ENCODE peak calls at places on chromosomes 13 and 19, in nine cellular contexts. One of them, this sample, is unnamed.

GRCh38 chr13:98994896-98995295 is 17.0 kb upstream of the DOCK9 start:
- DNase-seq in amygdala: no peak
- DNase-seq in nephron progenitor cell: no peak
- DNase-seq in kidney glomerular epithelial cell: no peak
- DNase-seq in spleen: no peak
- DNase-seq in Kasumi-1: no peak
- DNase-seq in NCI-H524: no peak
- DNase-seq in GM20000: no peak
- DNase-seq in PC-9: no peak
- DNase-seq in this sample: no peak

GRCh38 chr13:66424417-66424816 is 805.7 kb downstream of the PCDH9 start:
- DNase-seq in amygdala: no peak
- DNase-seq in nephron progenitor cell: no peak
- DNase-seq in kidney glomerular epithelial cell: peak
- DNase-seq in spleen: no peak
- DNase-seq in Kasumi-1: no peak
- DNase-seq in NCI-H524: no peak
- DNase-seq in GM20000: no peak
- DNase-seq in PC-9: no peak
- DNase-seq in this sample: no peak

GRCh38 chr13:28048768-28049167 is 51.6 kb downstream of the FLT3 start:
- DNase-seq in amygdala: no peak
- DNase-seq in nephron progenitor cell: no peak
- DNase-seq in kidney glomerular epithelial cell: no peak
- DNase-seq in spleen: no peak
- DNase-seq in Kasumi-1: no peak
- DNase-seq in NCI-H524: no peak
- DNase-seq in GM20000: no peak
- DNase-seq in PC-9: no peak
- DNase-seq in this sample: no peak

GRCh38 chr19:21680679-21681078 is 86.7 kb downstream of the ZNF100 start:
- DNase-seq in amygdala: no peak
- DNase-seq in nephron progenitor cell: no peak
- DNase-seq in kidney glomerular epithelial cell: no peak
- DNase-seq in spleen: no peak
- DNase-seq in Kasumi-1: peak
- DNase-seq in NCI-H524: no peak
- DNase-seq in GM20000: no peak
- DNase-seq in PC-9: no peak
- DNase-seq in this sample: no peak

GRCh38 chr19:32367063-32367462 is 21.7 kb downstream of the ZNF507 start:
- DNase-seq in amygdala: no peak
- DNase-seq in nephron progenitor cell: no peak
- DNase-seq in kidney glomerular epithelial cell: no peak
- DNase-seq in spleen: no peak
- DNase-seq in Kasumi-1: no peak
- DNase-seq in NCI-H524: no peak
- DNase-seq in GM20000: no peak
- DNase-seq in PC-9: no peak
- DNase-seq in this sample: no peak

GRCh38 chr13:41916173-41916954 is 44.5 kb downstream of the VWA8 start:
- DNase-seq in amygdala: no peak
- DNase-seq in nephron progenitor cell: no peak
- DNase-seq in kidney glomerular epithelial cell: peak
- DNase-seq in spleen: no peak
- DNase-seq in Kasumi-1: peak
- DNase-seq in NCI-H524: no peak
- DNase-seq in GM20000: peak
- DNase-seq in PC-9: no peak
- DNase-seq in this sample: no peak

GRCh38 chr13:73851104-73851503 is 283.1 kb downstream of the KLF12 start:
- DNase-seq in amygdala: no peak
- DNase-seq in nephron progenitor cell: no peak
- DNase-seq in kidney glomerular epithelial cell: no peak
- DNase-seq in spleen: no peak
- DNase-seq in Kasumi-1: no peak
- DNase-seq in NCI-H524: no peak
- DNase-seq in GM20000: no peak
- DNase-seq in PC-9: no peak
- DNase-seq in this sample: no peak

GRCh38 chr13:75581874-75582640 is 32.5 kb downstream of the UCHL3 start:
- DNase-seq in amygdala: no peak
- DNase-seq in nephron progenitor cell: no peak
- DNase-seq in kidney glomerular epithelial cell: no peak
- DNase-seq in spleen: no peak
- DNase-seq in Kasumi-1: no peak
- DNase-seq in NCI-H524: no peak
- DNase-seq in GM20000: no peak
- DNase-seq in PC-9: no peak
- DNase-seq in this sample: no peak

GRCh38 chr13:48221301-48222190 is 11.5 kb upstream of the ITM2B start:
- DNase-seq in amygdala: no peak
- DNase-seq in nephron progenitor cell: no peak
- DNase-seq in kidney glomerular epithelial cell: peak
- DNase-seq in spleen: no peak
- DNase-seq in Kasumi-1: no peak
- DNase-seq in NCI-H524: no peak
- DNase-seq in GM20000: no peak
- DNase-seq in PC-9: no peak
- DNase-seq in this sample: no peak

GRCh38 chr19:44882063-44882462 is 9.0 kb upstream of the TOMM40 start:
- DNase-seq in amygdala: no peak
- DNase-seq in nephron progenitor cell: no peak
- DNase-seq in kidney glomerular epithelial cell: no peak
- DNase-seq in spleen: no peak
- DNase-seq in Kasumi-1: no peak
- DNase-seq in NCI-H524: no peak
- DNase-seq in GM20000: no peak
- DNase-seq in PC-9: no peak
- DNase-seq in this sample: no peak

GRCh38 chr19:38004505-38005223 is 97.7 kb downstream of the SIPA1L3 start:
- DNase-seq in amygdala: peak
- DNase-seq in nephron progenitor cell: peak
- DNase-seq in kidney glomerular epithelial cell: peak
- DNase-seq in spleen: no peak
- DNase-seq in Kasumi-1: peak
- DNase-seq in NCI-H524: peak
- DNase-seq in GM20000: peak
- DNase-seq in PC-9: peak
- DNase-seq in this sample: peak

GRCh38 chr13:53250272-53250875 is 221.8 kb downstream of the OLFM4 start:
- DNase-seq in amygdala: no peak
- DNase-seq in nephron progenitor cell: peak
- DNase-seq in kidney glomerular epithelial cell: peak
- DNase-seq in spleen: no peak
- DNase-seq in Kasumi-1: peak
- DNase-seq in NCI-H524: peak
- DNase-seq in GM20000: peak
- DNase-seq in PC-9: peak
- DNase-seq in this sample: no peak

GRCh38 chr13:19606737-19607136 is 26.7 kb upstream of the MPHOSPH8 start:
- DNase-seq in amygdala: no peak
- DNase-seq in nephron progenitor cell: no peak
- DNase-seq in kidney glomerular epithelial cell: no peak
- DNase-seq in spleen: no peak
- DNase-seq in Kasumi-1: no peak
- DNase-seq in NCI-H524: no peak
- DNase-seq in GM20000: no peak
- DNase-seq in PC-9: no peak
- DNase-seq in this sample: no peak

GRCh38 chr13:107864543-107865460 is 350.5 kb downstream of the LIG4 start:
- DNase-seq in amygdala: no peak
- DNase-seq in nephron progenitor cell: peak
- DNase-seq in kidney glomerular epithelial cell: peak
- DNase-seq in spleen: no peak
- DNase-seq in Kasumi-1: peak
- DNase-seq in NCI-H524: no peak
- DNase-seq in GM20000: peak
- DNase-seq in PC-9: no peak
- DNase-seq in this sample: no peak

GRCh38 chr19:39398297-39398864 is 7.2 kb downstream of the MED29 start:
- DNase-seq in amygdala: no peak
- DNase-seq in nephron progenitor cell: no peak
- DNase-seq in kidney glomerular epithelial cell: no peak
- DNase-seq in spleen: peak
- DNase-seq in Kasumi-1: peak
- DNase-seq in NCI-H524: no peak
- DNase-seq in GM20000: no peak
- DNase-seq in PC-9: peak
- DNase-seq in this sample: peak

GRCh38 chr13:105471683-105472082 is 1063.8 kb downstream of the EFNB2 start:
- DNase-seq in amygdala: no peak
- DNase-seq in nephron progenitor cell: no peak
- DNase-seq in kidney glomerular epithelial cell: no peak
- DNase-seq in spleen: no peak
- DNase-seq in Kasumi-1: no peak
- DNase-seq in NCI-H524: no peak
- DNase-seq in GM20000: no peak
- DNase-seq in PC-9: no peak
- DNase-seq in this sample: no peak

GRCh38 chr19:17076539-17076919 is 952 bp downstream of the MYO9B start:
- DNase-seq in amygdala: no peak
- DNase-seq in nephron progenitor cell: peak
- DNase-seq in kidney glomerular epithelial cell: no peak
- DNase-seq in spleen: peak
- DNase-seq in Kasumi-1: peak
- DNase-seq in NCI-H524: no peak
- DNase-seq in GM20000: peak
- DNase-seq in PC-9: no peak
- DNase-seq in this sample: no peak

GRCh38 chr13:98480915-98481510 is 95.9 kb downstream of the STK24 start:
- DNase-seq in amygdala: no peak
- DNase-seq in nephron progenitor cell: no peak
- DNase-seq in kidney glomerular epithelial cell: no peak
- DNase-seq in spleen: no peak
- DNase-seq in Kasumi-1: no peak
- DNase-seq in NCI-H524: peak
- DNase-seq in GM20000: peak
- DNase-seq in PC-9: no peak
- DNase-seq in this sample: no peak

GRCh38 chr13:25493930-25494707 is 122.3 kb downstream of the ATP8A2 start:
- DNase-seq in amygdala: no peak
- DNase-seq in nephron progenitor cell: peak
- DNase-seq in kidney glomerular epithelial cell: no peak
- DNase-seq in spleen: no peak
- DNase-seq in Kasumi-1: peak
- DNase-seq in NCI-H524: no peak
- DNase-seq in GM20000: no peak
- DNase-seq in PC-9: no peak
- DNase-seq in this sample: no peak

GRCh38 chr19:56083668-56084067 is 37.4 kb downstream of the ZNF787 start:
- DNase-seq in amygdala: no peak
- DNase-seq in nephron progenitor cell: no peak
- DNase-seq in kidney glomerular epithelial cell: no peak
- DNase-seq in spleen: peak
- DNase-seq in Kasumi-1: no peak
- DNase-seq in NCI-H524: no peak
- DNase-seq in GM20000: no peak
- DNase-seq in PC-9: no peak
- DNase-seq in this sample: no peak

GRCh38 chr19:54435551-54436016 is 13.4 kb upstream of the LENG8 start:
- DNase-seq in amygdala: no peak
- DNase-seq in nephron progenitor cell: no peak
- DNase-seq in kidney glomerular epithelial cell: no peak
- DNase-seq in spleen: no peak
- DNase-seq in Kasumi-1: no peak
- DNase-seq in NCI-H524: no peak
- DNase-seq in GM20000: no peak
- DNase-seq in PC-9: no peak
- DNase-seq in this sample: no peak

GRCh38 chr19:52648336-52648990 is 10.3 kb upstream of the ZNF83 start:
- DNase-seq in amygdala: no peak
- DNase-seq in nephron progenitor cell: no peak
- DNase-seq in kidney glomerular epithelial cell: no peak
- DNase-seq in spleen: no peak
- DNase-seq in Kasumi-1: no peak
- DNase-seq in NCI-H524: no peak
- DNase-seq in GM20000: no peak
- DNase-seq in PC-9: no peak
- DNase-seq in this sample: no peak

GRCh38 chr13:39253774-39254173 is 215.5 kb downstream of the NHLRC3 start:
- DNase-seq in amygdala: no peak
- DNase-seq in nephron progenitor cell: no peak
- DNase-seq in kidney glomerular epithelial cell: no peak
- DNase-seq in spleen: no peak
- DNase-seq in Kasumi-1: no peak
- DNase-seq in NCI-H524: no peak
- DNase-seq in GM20000: no peak
- DNase-seq in PC-9: no peak
- DNase-seq in this sample: no peak

GRCh38 chr13:40495620-40496001 is 170.8 kb downstream of the FOXO1 start:
- DNase-seq in amygdala: no peak
- DNase-seq in nephron progenitor cell: no peak
- DNase-seq in kidney glomerular epithelial cell: no peak
- DNase-seq in spleen: no peak
- DNase-seq in Kasumi-1: no peak
- DNase-seq in NCI-H524: no peak
- DNase-seq in GM20000: no peak
- DNase-seq in PC-9: no peak
- DNase-seq in this sample: no peak

GRCh38 chr13:48291730-48292129 is 11.8 kb upstream of the RB1 start:
- DNase-seq in amygdala: no peak
- DNase-seq in nephron progenitor cell: no peak
- DNase-seq in kidney glomerular epithelial cell: no peak
- DNase-seq in spleen: no peak
- DNase-seq in Kasumi-1: no peak
- DNase-seq in NCI-H524: no peak
- DNase-seq in GM20000: no peak
- DNase-seq in PC-9: no peak
- DNase-seq in this sample: no peak

GRCh38 chr19:20662421-20663105 is 1.2 kb upstream of the ZNF626 start:
- DNase-seq in amygdala: no peak
- DNase-seq in nephron progenitor cell: no peak
- DNase-seq in kidney glomerular epithelial cell: no peak
- DNase-seq in spleen: no peak
- DNase-seq in Kasumi-1: no peak
- DNase-seq in NCI-H524: no peak
- DNase-seq in GM20000: no peak
- DNase-seq in PC-9: no peak
- DNase-seq in this sample: no peak

GRCh38 chr13:94707400-94708021 is 4.8 kb downstream of the SOX21 start:
- DNase-seq in amygdala: no peak
- DNase-seq in nephron progenitor cell: peak
- DNase-seq in kidney glomerular epithelial cell: no peak
- DNase-seq in spleen: no peak
- DNase-seq in Kasumi-1: no peak
- DNase-seq in NCI-H524: no peak
- DNase-seq in GM20000: peak
- DNase-seq in PC-9: no peak
- DNase-seq in this sample: no peak

GRCh38 chr19:23415561-23416191 is 20.4 kb upstream of the ZNF91 start:
- DNase-seq in amygdala: no peak
- DNase-seq in nephron progenitor cell: peak
- DNase-seq in kidney glomerular epithelial cell: no peak
- DNase-seq in spleen: no peak
- DNase-seq in Kasumi-1: no peak
- DNase-seq in NCI-H524: peak
- DNase-seq in GM20000: peak
- DNase-seq in PC-9: peak
- DNase-seq in this sample: no peak

GRCh38 chr13:41061914-41062837 is 867 bp downstream of the WBP4 start:
- DNase-seq in amygdala: no peak
- DNase-seq in nephron progenitor cell: no peak
- DNase-seq in kidney glomerular epithelial cell: peak
- DNase-seq in spleen: no peak
- DNase-seq in Kasumi-1: no peak
- DNase-seq in NCI-H524: no peak
- DNase-seq in GM20000: peak
- DNase-seq in PC-9: no peak
- DNase-seq in this sample: no peak

GRCh38 chr13:46595136-46595917 is 42.4 kb downstream of the LRCH1 start:
- DNase-seq in amygdala: no peak
- DNase-seq in nephron progenitor cell: no peak
- DNase-seq in kidney glomerular epithelial cell: peak
- DNase-seq in spleen: no peak
- DNase-seq in Kasumi-1: peak
- DNase-seq in NCI-H524: no peak
- DNase-seq in GM20000: no peak
- DNase-seq in PC-9: peak
- DNase-seq in this sample: no peak